ENCODE peak calls at places on chromosome 3, in four cellular contexts. L is gastrocnemius medialis, D is left ventricle myocardium inferior, H is colonic mucosa. S is an unnamed sample.

GRCh38 chr3:184738519-184738890 is 26.6 kb upstream of the MAGEF1 start:
- DNase-seq in H (no peak), L (no peak), D (no peak), S (no peak)

GRCh38 chr3:106420628-106421027 is 551.8 kb upstream of the CBLB start:
- DNase-seq in H (no peak), D (no peak), L (no peak), S (no peak)

GRCh38 chr3:62363275-62363674 is 10.1 kb downstream of the FEZF2 start:
- DNase-seq in D (no peak), H (no peak), L (no peak), S (no peak)

GRCh38 chr3:109563149-109563548 is 225.8 kb upstream of the DPPA4 start:
- DNase-seq in D (no peak), H (no peak), L (no peak), S (no peak)

GRCh38 chr3:61778095-61778494 is 216.7 kb downstream of the PTPRG start:
- DNase-seq in H (no peak), L (no peak), D (no peak), S (no peak)

GRCh38 chr3:136856665-136857064 is 5.3 kb upstream of the NCK1 start:
- DNase-seq in L (no peak), D (no peak), H (no peak), S (no peak)

GRCh38 chr3:100900671-100901070 is 92.5 kb downstream of the ABI3BP start:
- DNase-seq in L (no peak), D (no peak), H (no peak), S (no peak)

GRCh38 chr3:132432639-132433038 is 15.3 kb downstream of the DNAJC13 start:
- DNase-seq in D (no peak), L (no peak), H (no peak), S (no peak)

GRCh38 chr3:172002512-172003078 is 36.8 kb upstream of the FNDC3B start:
- DNase-seq in L (no peak), H (no peak), D (no peak), S (no peak)

GRCh38 chr3:156448300-156448699 is 106.6 kb downstream of the SSR3 start:
- DNase-seq in D (no peak), L (no peak), H (no peak), S (peak)
- TF ChIP-seq CTCF in D (peak), L (no peak), H (peak), S (peak)

GRCh38 chr3:25834346-25834745 is 44.5 kb downstream of the OXSM start:
- DNase-seq in L (no peak), D (no peak), H (no peak), S (peak)

GRCh38 chr3:25830373-25831305 is 40.7 kb downstream of the OXSM start:
- DNase-seq in L (no peak), D (no peak), H (no peak), S (no peak)

GRCh38 chr3:25826510-25826909 is 36.6 kb downstream of the OXSM start:
- DNase-seq in L (no peak), H (no peak), D (no peak), S (no peak)

GRCh38 chr3:25836579-25836978 is 46.7 kb downstream of the OXSM start:
- DNase-seq in D (no peak), L (no peak), H (no peak), S (no peak)

GRCh38 chr3:25831578-25831977 is 41.7 kb downstream of the OXSM start:
- DNase-seq in L (no peak), D (no peak), H (no peak), S (no peak)
- TF ChIP-seq CTCF in L (no peak), D (peak), H (no peak), S (peak)

GRCh38 chr3:195849322-195850074 is 37.8 kb upstream of the MUC4 start:
- DNase-seq in L (no peak), H (no peak), D (no peak), S (no peak)
- TF ChIP-seq CTCF in L (no peak), H (peak), D (peak), S (peak)

GRCh38 chr3:60323180-60323579 is 928.1 kb downstream of the FHIT start:
- DNase-seq in D (no peak), L (no peak), H (no peak), S (no peak)
- TF ChIP-seq CTCF in D (no peak), L (no peak), H (no peak), S (no peak)